ENCODE peak calls at places on chromosomes 4 and X, in ten cellular contexts. M is activated CD4-positive, CD25-positive, alpha-beta regulatory T cell; Y is choroid plexus epithelial cell; F is T-helper 9 cell; V is epithelial cell of proximal tubule; W is T47D; N is naive thymus-derived CD8-positive, alpha-beta T cell; C is T-helper 17 cell; A is ureter; K is nephron progenitor cell. J is an unnamed sample.

GRCh38 chr4:78779280-78779679 is 3.1 kb downstream of the BMP2K start:
- DNase-seq in Y (peak; percentile 46), F (no peak), N (no peak), C (no peak), M (no peak), V (no peak), K (no peak), W (no peak), A (no peak), J (no peak)

GRCh38 chr4:87339440-87339839 is 16.8 kb upstream of the HSD17B13 start:
- DNase-seq in C (no peak), M (no peak), N (no peak), K (no peak), Y (no peak), A (no peak), F (no peak), W (no peak), V (no peak), J (no peak)

GRCh38 chr4:6760865-6761264 is 21.7 kb upstream of the KIAA0232 start:
- DNase-seq in F (no peak), V (no peak), Y (no peak), W (no peak), A (no peak), C (no peak), N (no peak), M (no peak), K (no peak), J (no peak)

GRCh38 chrX:30572004-30572403 is 5.6 kb downstream of the TASL start:
- DNase-seq in N (no peak), K (no peak), C (no peak), Y (no peak), A (no peak), M (no peak), W (no peak), V (no peak), F (no peak), J (no peak)

GRCh38 chr4:24273148-24273547 is 311.2 kb downstream of the DHX15 start:
- DNase-seq in Y (no peak), A (no peak), V (no peak), K (no peak), C (no peak), F (no peak), N (no peak), W (no peak), M (no peak), J (no peak)

GRCh38 chrX:120749141-120749846 is 119.4 kb upstream of the C1GALT1C1 start:
- DNase-seq in F (no peak), C (no peak), M (no peak), W (no peak), V (no peak), N (no peak), K (peak; percentile 5), A (no peak), Y (no peak), J (no peak)

GRCh38 chrX:20116575-20117240 is at the start of gene MAP7D2:
- DNase-seq in A (no peak), C (no peak), M (no peak), F (no peak), N (no peak), Y (no peak), K (peak; percentile 44), W (no peak), V (no peak), J (peak; percentile 27)

GRCh38 chr4:7313361-7313811 is 121.0 kb downstream of the SORCS2 start:
- DNase-seq in A (no peak), V (peak; percentile 12), N (no peak), K (no peak), C (no peak), Y (no peak), M (no peak), W (no peak), F (no peak), J (peak; percentile 20)

GRCh38 chr4:36027203-36027602 is 217.1 kb downstream of the ARAP2 start:
- DNase-seq in C (no peak), W (no peak), A (no peak), F (no peak), Y (no peak), K (no peak), N (no peak), V (no peak), M (no peak), J (no peak)